ENCODE peak calls at places on chromosomes 13 and 19, in nine cellular contexts. One of them, this sample, is unnamed.

GRCh38 chr19:1408300-1409203 is 1.2 kb downstream of the DAZAP1 start:
- DNase-seq in hypothalamus: peak; percentile 20
- DNase-seq in ascending aorta: no peak
- DNase-seq in AG10803: peak; percentile 64
- DNase-seq in effector CD4-positive, alpha-beta T cell: peak; percentile 48
- DNase-seq in T-helper 1 cell: no peak
- DNase-seq in C1 segment of cervical spinal cord: no peak
- DNase-seq in amniotic stem cell: no peak
- DNase-seq in BE2C: no peak
- DNase-seq in this sample: no peak

GRCh38 chr19:46609511-46610412 is 8.6 kb downstream of the CALM3 start:
- DNase-seq in BE2C: no peak
- DNase-seq in C1 segment of cervical spinal cord: no peak
- DNase-seq in T-helper 1 cell: no peak
- DNase-seq in hypothalamus: no peak
- DNase-seq in AG10803: no peak
- DNase-seq in ascending aorta: no peak
- DNase-seq in amniotic stem cell: no peak
- DNase-seq in effector CD4-positive, alpha-beta T cell: no peak
- DNase-seq in this sample: no peak

GRCh38 chr13:53631511-53631910 is 602.9 kb downstream of the OLFM4 start:
- DNase-seq in C1 segment of cervical spinal cord: no peak
- DNase-seq in BE2C: no peak
- DNase-seq in ascending aorta: no peak
- DNase-seq in T-helper 1 cell: no peak
- DNase-seq in amniotic stem cell: no peak
- DNase-seq in AG10803: no peak
- DNase-seq in hypothalamus: no peak
- DNase-seq in effector CD4-positive, alpha-beta T cell: no peak
- DNase-seq in this sample: no peak

GRCh38 chr19:43620061-43621001 is 902 bp upstream of the ZNF428 start:
- DNase-seq in amniotic stem cell: no peak
- DNase-seq in AG10803: no peak
- DNase-seq in T-helper 1 cell: no peak
- DNase-seq in BE2C: no peak
- DNase-seq in hypothalamus: no peak
- DNase-seq in ascending aorta: no peak
- DNase-seq in C1 segment of cervical spinal cord: no peak
- DNase-seq in effector CD4-positive, alpha-beta T cell: peak; percentile 79
- DNase-seq in this sample: no peak

GRCh38 chr13:36904219-36904618 is 15.8 kb downstream of the SMAD9 start:
- DNase-seq in AG10803: no peak
- DNase-seq in C1 segment of cervical spinal cord: no peak
- DNase-seq in T-helper 1 cell: no peak
- DNase-seq in BE2C: peak; percentile 53
- DNase-seq in amniotic stem cell: no peak
- DNase-seq in hypothalamus: no peak
- DNase-seq in ascending aorta: no peak
- DNase-seq in effector CD4-positive, alpha-beta T cell: no peak
- DNase-seq in this sample: no peak

GRCh38 chr13:95585867-95586266 is 33.3 kb downstream of the CLDN10 start:
- DNase-seq in C1 segment of cervical spinal cord: no peak
- DNase-seq in ascending aorta: no peak
- DNase-seq in T-helper 1 cell: no peak
- DNase-seq in AG10803: no peak
- DNase-seq in BE2C: no peak
- DNase-seq in amniotic stem cell: no peak
- DNase-seq in hypothalamus: no peak
- DNase-seq in effector CD4-positive, alpha-beta T cell: no peak
- DNase-seq in this sample: no peak

GRCh38 chr19:44820648-44821609 is 12.0 kb downstream of the BCAM start:
- DNase-seq in AG10803: no peak
- DNase-seq in amniotic stem cell: no peak
- DNase-seq in ascending aorta: peak; percentile 75
- DNase-seq in T-helper 1 cell: no peak
- DNase-seq in BE2C: no peak
- DNase-seq in hypothalamus: no peak
- DNase-seq in C1 segment of cervical spinal cord: no peak
- DNase-seq in effector CD4-positive, alpha-beta T cell: no peak
- DNase-seq in this sample: no peak

GRCh38 chr13:21970172-21970571 is 299.3 kb downstream of the FGF9 start:
- DNase-seq in amniotic stem cell: no peak
- DNase-seq in C1 segment of cervical spinal cord: no peak
- DNase-seq in BE2C: no peak
- DNase-seq in T-helper 1 cell: no peak
- DNase-seq in hypothalamus: no peak
- DNase-seq in effector CD4-positive, alpha-beta T cell: no peak
- DNase-seq in ascending aorta: no peak
- DNase-seq in AG10803: no peak
- DNase-seq in this sample: no peak

GRCh38 chr19:23015660-23016059 is 12.7 kb upstream of the ZNF728 start:
- DNase-seq in hypothalamus: no peak
- DNase-seq in T-helper 1 cell: no peak
- DNase-seq in effector CD4-positive, alpha-beta T cell: no peak
- DNase-seq in C1 segment of cervical spinal cord: no peak
- DNase-seq in BE2C: no peak
- DNase-seq in amniotic stem cell: no peak
- DNase-seq in ascending aorta: no peak
- DNase-seq in AG10803: no peak
- DNase-seq in this sample: no peak